ENCODE peak calls at places on chromosome 15, in four cellular contexts. F is GM12878, Y is HCT116, D is H1. L is an unnamed sample.

GRCh38 chr15:40498418-40498817 is 27.6 kb downstream of the CHST14 start:
- DNase-seq in F (no peak), Y (no peak), D (no peak), L (no peak)

GRCh38 chr15:31338879-31339557 is 12.4 kb downstream of the KLF13 start:
- DNase-seq in F (peak), Y (no peak), D (no peak), L (peak)

GRCh38 chr15:82122754-82123400 is 77.1 kb upstream of the MEX3B start:
- DNase-seq in F (no peak), Y (peak), D (peak), L (no peak)

GRCh38 chr15:91857772-91858171 is 4.3 kb downstream of the SLCO3A1 start:
- DNase-seq in F (peak), Y (no peak), D (no peak), L (no peak)

GRCh38 chr15:99333413-99333812 is 82.1 kb downstream of the LRRC28 start:
- DNase-seq in F (no peak), Y (no peak), D (no peak), L (no peak)

GRCh38 chr15:72285402-72285801 is 13.0 kb upstream of the PARP6 start:
- DNase-seq in F (no peak), Y (no peak), D (peak), L (no peak)

GRCh38 chr15:48778338-48778730 is 32.5 kb downstream of the CEP152 start:
- DNase-seq in F (no peak), Y (no peak), D (no peak), L (no peak)

GRCh38 chr15:50247819-50248650 is 17.5 kb downstream of the HDC start:
- DNase-seq in F (no peak), Y (no peak), D (no peak), L (no peak)

GRCh38 chr15:82807920-82808633 is 1.4 kb upstream of the WHAMM start:
- DNase-seq in F (no peak), Y (no peak), D (no peak), L (no peak)

GRCh38 chr15:38899300-38899699 is 334.7 kb upstream of the RASGRP1 start:
- DNase-seq in F (no peak), Y (no peak), D (no peak), L (no peak)

GRCh38 chr15:61584410-61584809 is 355.3 kb upstream of the RORA start:
- DNase-seq in F (no peak), Y (no peak), D (no peak), L (no peak)

GRCh38 chr15:79523266-79523665 is 91.1 kb downstream of the MINAR1 start:
- DNase-seq in F (no peak), Y (no peak), D (no peak), L (no peak)

GRCh38 chr15:65902373-65902772 is 33.1 kb downstream of the RAB11A start:
- DNase-seq in F (peak), Y (peak), D (peak), L (peak)

GRCh38 chr15:65904301-65904700 is 35.0 kb downstream of the RAB11A start:
- DNase-seq in F (no peak), Y (no peak), D (peak), L (peak)

GRCh38 chr15:65901836-65902235 is 32.5 kb downstream of the RAB11A start:
- DNase-seq in F (no peak), Y (no peak), D (peak), L (no peak)

GRCh38 chr15:65901336-65901735 is 32.0 kb downstream of the RAB11A start:
- DNase-seq in F (no peak), Y (no peak), D (no peak), L (peak)

DNA sequence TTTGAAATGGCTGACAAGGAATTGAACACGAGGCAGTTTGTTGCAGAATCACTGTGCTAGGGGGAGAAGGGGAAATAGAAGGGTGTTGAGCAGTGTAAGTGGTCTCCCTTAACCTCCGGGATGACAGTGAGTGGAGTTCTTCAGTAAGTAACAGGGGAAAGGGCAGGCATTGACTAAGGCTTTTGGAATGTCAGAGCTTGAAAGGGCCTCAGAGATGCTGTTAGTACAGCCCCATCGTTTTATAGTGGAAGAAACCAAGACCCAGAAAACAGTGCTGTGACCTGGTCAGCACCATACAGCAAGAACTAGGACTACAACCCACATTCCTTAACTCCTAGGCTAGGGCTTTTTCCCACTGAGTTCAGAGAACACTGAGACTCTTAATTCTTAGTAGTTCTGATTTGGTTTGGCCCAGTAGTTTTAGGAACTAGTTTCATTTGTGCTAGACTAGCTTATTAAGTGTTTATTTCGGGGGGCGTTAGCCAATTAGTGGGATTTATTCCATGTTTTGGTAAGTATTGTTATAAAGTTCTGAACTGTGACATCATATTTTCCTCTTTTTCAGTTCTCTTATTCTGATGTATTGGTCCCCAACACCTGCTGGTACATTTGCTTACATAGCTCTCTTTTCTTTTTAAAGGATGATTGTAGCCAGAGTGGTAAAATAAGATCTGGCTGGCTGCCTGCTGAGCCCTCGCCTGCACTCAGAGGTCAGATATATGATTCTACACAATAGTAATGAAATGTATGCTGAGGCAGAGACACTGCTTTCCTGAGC is 34.2 kb downstream of the RAB11A start:
- DNase-seq in F (no peak), Y (no peak), D (peak), L (no peak)
- TF ChIP-seq EGR1 in F (no peak), Y (no peak), D (no peak), L (no peak)

DNA sequence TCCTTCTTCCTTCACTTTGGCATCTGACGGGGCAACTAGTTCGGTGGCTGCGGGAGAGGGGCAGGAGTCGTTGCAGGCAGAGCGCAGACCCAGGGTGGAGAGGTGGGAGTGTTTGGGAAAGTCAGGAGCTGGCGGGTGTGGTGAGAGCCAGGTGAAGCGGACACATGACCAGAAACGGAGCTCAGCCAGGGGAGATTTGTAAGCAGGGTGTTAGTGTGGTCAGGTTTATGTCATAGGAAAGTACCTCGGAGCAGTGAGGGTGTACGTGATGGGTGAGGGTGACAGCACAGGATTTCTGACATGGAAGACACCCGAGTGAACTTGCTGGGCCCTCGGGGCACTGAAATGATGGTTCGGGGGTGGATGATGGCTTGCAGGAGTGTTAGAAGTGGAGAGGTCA is 247.4 kb upstream of the TPM1 start:
- DNase-seq in F (peak), Y (no peak), D (no peak), L (no peak)
- TF ChIP-seq YY1 in F (no peak), Y (no peak), D (no peak), L (no peak)

DNA sequence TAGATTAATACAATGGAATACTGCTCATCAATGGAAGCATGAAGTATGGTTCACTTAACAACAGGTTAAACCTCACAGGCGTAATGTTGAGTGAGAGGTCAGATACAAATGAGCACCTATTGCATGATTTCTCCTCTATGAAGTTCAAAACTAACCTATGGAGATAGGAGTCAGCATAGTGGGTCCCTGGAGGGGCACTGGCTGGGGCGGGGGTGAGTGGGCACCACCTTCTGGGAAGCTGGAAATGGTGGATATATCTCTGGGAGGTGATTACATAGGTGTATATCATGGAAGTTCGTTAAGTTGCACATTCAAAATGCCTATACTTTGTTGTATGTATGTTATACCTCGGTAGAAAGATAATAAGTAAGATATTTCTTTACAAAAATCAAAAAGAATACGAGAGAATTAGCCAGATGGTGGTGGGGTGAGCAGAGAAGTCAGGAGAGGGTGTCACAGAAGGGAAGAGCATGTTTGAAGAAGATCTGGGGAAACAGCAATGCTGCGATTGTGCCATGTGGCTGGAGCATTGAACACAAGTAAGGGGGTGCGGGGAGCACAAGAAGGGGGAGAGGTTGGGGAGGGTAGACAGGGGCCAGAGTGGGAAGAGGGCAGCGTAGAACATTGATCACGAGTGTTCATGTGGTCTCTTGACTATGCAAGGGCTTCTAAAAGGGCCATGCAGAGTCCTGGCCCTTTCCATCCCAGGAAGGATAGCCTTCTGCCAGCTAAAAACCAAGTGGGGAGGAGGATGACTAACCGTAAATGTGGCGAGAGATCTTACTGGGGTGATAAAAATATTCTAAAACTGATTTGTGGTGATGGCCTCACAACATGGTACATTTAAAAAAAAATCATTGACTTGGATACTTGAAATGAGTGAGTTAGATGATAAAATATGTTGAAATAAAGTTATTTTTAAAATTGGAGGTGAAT is 30.2 kb downstream of the ITGA11 start:
- DNase-seq in F (no peak), Y (no peak), D (peak), L (no peak)
- TF ChIP-seq EGR1 in F (no peak), Y (no peak), D (no peak), L (no peak)

DNA sequence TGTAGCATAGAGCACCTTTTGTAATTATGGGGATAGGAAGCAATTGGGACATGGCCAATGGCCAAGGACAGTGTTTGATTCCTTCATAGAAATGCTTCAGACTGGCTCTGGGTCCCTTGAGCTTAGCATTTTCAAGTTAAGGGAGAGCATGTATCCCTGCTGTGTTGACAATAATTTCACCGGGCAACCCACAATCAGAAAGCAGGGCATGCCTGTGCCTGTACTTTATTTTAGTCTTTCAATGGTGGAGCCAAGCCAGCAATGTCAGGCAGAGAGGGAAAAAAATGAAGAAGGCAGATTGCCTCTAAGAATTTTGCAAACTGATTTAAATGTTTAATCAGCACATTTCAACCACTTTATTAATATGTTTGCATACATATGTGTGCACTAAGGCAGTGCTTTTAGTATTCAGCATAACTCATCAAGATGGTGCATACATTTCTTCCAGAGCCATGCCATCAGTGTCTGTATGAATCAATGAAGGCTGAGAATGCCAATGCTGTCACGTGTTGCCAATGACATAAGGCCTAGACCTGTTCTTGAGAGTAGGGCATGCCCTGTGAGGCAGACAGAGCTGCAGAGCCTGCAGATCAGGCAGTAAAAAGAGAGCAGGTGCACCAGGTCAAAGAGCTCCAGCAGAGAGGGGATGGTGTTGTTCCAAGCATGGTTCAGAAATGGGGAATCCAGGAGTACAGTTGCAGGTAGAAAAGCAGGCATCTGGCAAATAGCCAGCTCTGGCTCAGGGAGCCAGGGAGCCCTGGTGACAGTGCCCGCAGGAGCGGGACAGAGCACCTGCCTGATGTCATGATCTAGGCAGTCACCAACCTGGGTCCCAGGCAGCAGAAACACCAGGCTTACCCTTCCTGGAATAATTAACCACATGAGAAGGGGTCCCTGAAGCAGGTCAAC is 508.5 kb downstream of the GABRG3 start:
- DNase-seq in F (no peak), Y (no peak), D (no peak), L (no peak)
- TF ChIP-seq YY1 in F (no peak), Y (no peak), D (no peak), L (no peak)

GRCh38 chr15:78265752-78266224 is 1.4 kb downstream of the DNAJA4 start:
- DNase-seq in F (no peak), Y (no peak), D (no peak), L (no peak)
- TF ChIP-seq EGR1 in F (no peak), Y (no peak), D (no peak), L (no peak)

DNA sequence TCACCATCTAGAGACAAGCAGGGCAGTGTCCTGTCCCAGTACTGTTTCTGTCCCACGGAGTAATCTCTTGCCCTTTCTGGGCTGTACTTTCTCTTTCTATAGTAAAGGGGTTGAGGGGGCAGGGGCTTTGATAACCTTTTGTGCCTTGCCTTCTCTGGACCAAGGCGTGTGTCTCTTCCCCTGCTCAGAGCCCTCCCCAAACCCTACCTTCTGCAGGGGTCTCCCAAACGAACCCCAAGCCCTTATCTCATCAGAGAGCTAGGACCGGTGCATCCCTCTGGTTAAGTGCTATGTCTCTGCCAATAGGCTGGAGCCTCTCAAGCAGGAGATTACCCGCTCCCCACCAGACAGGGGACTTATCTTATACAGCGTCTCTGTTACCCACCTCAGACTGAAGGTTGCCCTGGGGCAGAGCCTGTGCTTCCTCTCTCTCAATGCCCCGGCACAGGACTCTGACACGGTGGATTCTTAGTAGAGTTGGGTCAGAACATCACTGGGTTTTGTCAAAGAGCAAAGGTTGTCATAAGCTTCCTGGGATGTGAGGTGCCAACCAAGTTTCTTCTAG is 2.9 kb downstream of the PLEKHO2 start:
- DNase-seq in F (no peak), Y (no peak), D (no peak), L (no peak)
- TF ChIP-seq YY1 in F (no peak), Y (no peak), D (no peak), L (no peak)

GRCh38 chr15:88115529-88116152 is 140.9 kb downstream of the NTRK3 start:
- DNase-seq in F (no peak), Y (no peak), D (no peak), L (no peak)

GRCh38 chr15:88118741-88119140 is 137.8 kb downstream of the NTRK3 start:
- DNase-seq in F (no peak), Y (no peak), D (no peak), L (no peak)

GRCh38 chr15:88120021-88120420 is 136.5 kb downstream of the NTRK3 start:
- DNase-seq in F (no peak), Y (no peak), D (no peak), L (no peak)

GRCh38 chr15:88113909-88114308 is 142.6 kb downstream of the NTRK3 start:
- DNase-seq in F (no peak), Y (no peak), D (no peak), L (no peak)

DNA sequence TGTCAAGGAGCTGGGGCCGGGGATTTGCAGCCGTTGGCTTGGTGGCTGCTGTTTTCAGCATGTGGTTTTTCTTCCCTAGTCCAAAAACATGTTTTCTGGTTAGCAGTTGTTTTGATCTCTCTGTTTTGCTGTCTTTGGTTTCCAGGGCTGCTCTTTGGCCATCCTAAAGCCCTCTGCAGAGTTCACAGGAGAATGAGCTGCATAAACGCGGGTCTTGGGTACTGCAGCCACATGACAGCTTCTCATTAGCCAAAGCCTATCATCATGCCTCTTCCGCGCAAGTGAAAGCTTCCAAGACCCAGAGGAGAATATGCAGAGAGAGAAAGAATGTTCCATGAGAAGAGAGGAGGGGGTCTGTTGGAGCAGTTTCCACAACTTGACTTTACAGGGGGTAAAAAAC is 138.5 kb downstream of the NTRK3 start:
- DNase-seq in F (no peak), Y (no peak), D (no peak), L (no peak)
- TF ChIP-seq EGR1 in F (no peak), Y (no peak), D (no peak), L (no peak)

GRCh38 chr15:55998478-55998877 is 5.1 kb upstream of the NEDD4 start:
- DNase-seq in F (no peak), Y (no peak), D (no peak), L (no peak)
- TF ChIP-seq YY1 in F (no peak), Y (no peak), D (no peak), L (no peak)